ENCODE peak calls at places on chromosomes 11 and 22, in nine cellular contexts. O is adrenal gland; E is breast epithelium; L is right cardiac atrium; T is upper lobe of right lung; Z is CD4-positive, CD25-positive, alpha-beta regulatory T cell; U is neural progenitor cell; F is aorta; G is lung. B is an unnamed sample. For H3K27me3, the result is how much of the 10 kb centered on the place peaks cover.

GRCh38 chr11:33160147-33160546 is 1.1 kb downstream of the CSTF3 start:
- DNase-seq in O (no peak), E (no peak), L (no peak), T (no peak), Z (no peak), U (peak), F (no peak), G (no peak), B (no peak)

GRCh38 chr11:111526501-111526900 is 11.9 kb downstream of the HOATZ start:
- DNase-seq in O (no peak), E (no peak), L (no peak), T (no peak), Z (no peak), U (no peak), F (no peak), G (no peak), B (no peak)

GRCh38 chr11:105334025-105334714 is 194.6 kb upstream of the CARD18 start:
- DNase-seq in O (no peak), E (no peak), L (no peak), T (no peak), Z (no peak), U (no peak), F (no peak), G (no peak), B (no peak)

GRCh38 chr11:33168605-33169240 is 7.4 kb upstream of the CSTF3 start:
- DNase-seq in O (no peak), E (no peak), L (no peak), T (no peak), Z (no peak), U (no peak), F (no peak), G (no peak), B (no peak)

GRCh38 chr11:36345084-36345511 is 49.0 kb downstream of the PRR5L start:
- DNase-seq in O (no peak), E (no peak), L (no peak), T (no peak), Z (no peak), U (no peak), F (no peak), G (no peak), B (no peak)

GRCh38 chr11:103601230-103601846 is 435.1 kb upstream of the DDI1 start:
- DNase-seq in O (peak), E (no peak), L (peak), T (no peak), Z (no peak), U (peak), F (no peak), G (no peak), B (no peak)

GRCh38 chr22:22721681-22722309 is 77.4 kb downstream of the GGTLC2 start:
- DNase-seq in O (no peak), E (no peak), L (no peak), T (peak), Z (no peak), U (no peak), F (no peak), G (no peak), B (no peak)

GRCh38 chr11:69309800-69310280 is 15.9 kb downstream of the MYEOV start:
- DNase-seq in O (no peak), E (peak), L (no peak), T (no peak), Z (no peak), U (no peak), F (no peak), G (no peak), B (no peak)

GRCh38 chr11:32033491-32033890 is 57.4 kb upstream of the RCN1 start:
- DNase-seq in O (no peak), E (no peak), L (no peak), T (no peak), Z (no peak), U (no peak), F (no peak), G (no peak), B (no peak)

GRCh38 chr11:82676483-82677094 is 57.1 kb downstream of the FAM181B start:
- DNase-seq in O (no peak), E (no peak), L (no peak), T (no peak), Z (no peak), U (no peak), F (no peak), G (no peak), B (no peak)

GRCh38 chr11:2366733-2367132 is 10.4 kb upstream of the CD81 start:
- DNase-seq in O (no peak), E (no peak), L (no peak), T (no peak), Z (no peak), U (no peak), F (no peak), G (no peak), B (no peak)

GRCh38 chr11:65586676-65587075 is 8.9 kb downstream of the KCNK7 start:
- DNase-seq in O (no peak), E (no peak), L (no peak), T (no peak), Z (no peak), U (peak), F (no peak), G (no peak), B (no peak)

GRCh38 chr11:117816151-117816741 is 8.3 kb downstream of the FXYD2 start:
- DNase-seq in O (peak), E (no peak), L (peak), T (no peak), Z (no peak), U (peak), F (peak), G (no peak), B (no peak)

GRCh38 chr11:79152511-79152910 is 288.3 kb downstream of the TENM4 start:
- DNase-seq in O (no peak), E (no peak), L (no peak), T (no peak), Z (no peak), U (no peak), F (peak), G (no peak), B (no peak)

GRCh38 chr22:27639180-27640086 is 162.1 kb downstream of the MN1 start:
- DNase-seq in O (no peak), E (no peak), L (no peak), T (no peak), Z (no peak), U (no peak), F (no peak), G (no peak), B (no peak)

GRCh38 chr22:29146771-29147170 is 58.9 kb upstream of the EMID1 start:
- DNase-seq in O (no peak), E (no peak), L (no peak), T (peak), Z (no peak), U (no peak), F (no peak), G (no peak), B (no peak)

GRCh38 chr22:39999144-39999757 is 4.5 kb downstream of the FAM83F start:
- DNase-seq in O (no peak), E (no peak), L (no peak), T (no peak), Z (no peak), U (peak), F (no peak), G (no peak), B (no peak)

GRCh38 chr22:39087881-39088687 is 9.0 kb upstream of the APOBEC3H start:
- DNase-seq in O (no peak), E (no peak), L (peak), T (no peak), Z (no peak), U (peak), F (no peak), G (no peak), B (no peak)

GRCh38 chr11:46427364-46427763 is 35.8 kb upstream of the CHRM4 start:
- DNase-seq in O (no peak), E (no peak), L (no peak), T (no peak), Z (no peak), U (no peak), F (no peak), G (no peak), B (no peak)

GRCh38 chr11:63915961-63916836 is 765 bp downstream of the RCOR2 start:
- DNase-seq in O (peak), E (no peak), L (peak), T (no peak), Z (no peak), U (peak), F (no peak), G (no peak), B (no peak)

GRCh38 chr11:76265771-76266241 is 59.5 kb upstream of the WNT11 start:
- DNase-seq in O (no peak), E (no peak), L (peak), T (no peak), Z (no peak), U (no peak), F (no peak), G (no peak), B (no peak)

GRCh38 chr11:78656327-78656726 is 81.7 kb upstream of the NARS2 start:
- DNase-seq in O (no peak), E (no peak), L (no peak), T (no peak), Z (no peak), U (no peak), F (no peak), G (no peak), B (no peak)

GRCh38 chr11:67634366-67635230 is 4.9 kb upstream of the NUDT8 start:
- DNase-seq in O (no peak), E (peak), L (no peak), T (peak), Z (no peak), U (no peak), F (no peak), G (no peak), B (no peak)

GRCh38 chr22:47437110-47437509 is 674.7 kb downstream of the TBC1D22A start:
- DNase-seq in O (no peak), E (no peak), L (no peak), T (no peak), Z (no peak), U (no peak), F (no peak), G (no peak), B (no peak)

GRCh38 chr11:69699213-69699612 is 4.6 kb downstream of the FGF19 start:
- DNase-seq in O (no peak), E (no peak), L (no peak), T (peak), Z (no peak), U (no peak), F (no peak), G (no peak), B (no peak)

GRCh38 chr11:20125927-20126326 is 34.3 kb downstream of the DBX1 start:
- DNase-seq in O (no peak), E (no peak), L (no peak), T (no peak), Z (no peak), U (no peak), F (no peak), G (no peak), B (no peak)

GRCh38 chr11:132911186-132911585 is 621.1 kb downstream of the OPCML start:
- DNase-seq in O (no peak), E (no peak), L (no peak), T (no peak), Z (no peak), U (no peak), F (no peak), G (no peak), B (no peak)

GRCh38 chr11:35662649-35663407 is at the start of gene TRIM44:
- DNase-seq in O (peak), E (peak), L (peak), T (peak), Z (peak), U (peak), F (peak), G (peak), B (peak)

GRCh38 chr11:43316451-43316850 is 4.7 kb downstream of the API5 start:
- DNase-seq in O (no peak), E (no peak), L (no peak), T (no peak), Z (no peak), U (no peak), F (no peak), G (no peak), B (no peak)

GRCh38 chr11:109819410-109819809 is 273.8 kb upstream of the ZC3H12C start:
- DNase-seq in O (no peak), E (no peak), L (no peak), T (no peak), Z (no peak), U (no peak), F (no peak), G (no peak), B (no peak)

GRCh38 chr11:116394022-116394421 is 378.8 kb downstream of the BUD13 start:
- DNase-seq in O (no peak), E (no peak), L (no peak), T (no peak), Z (no peak), U (no peak), F (no peak), G (no peak), B (no peak)

GRCh38 chr22:30251661-30252226 is 5.2 kb upstream of the LIF start:
- DNase-seq in O (no peak), E (no peak), L (peak), T (no peak), Z (no peak), U (no peak), F (no peak), G (no peak), B (no peak)

GRCh38 chr22:38491707-38492348 is 14.3 kb downstream of the DDX17 start:
- DNase-seq in O (no peak), E (no peak), L (no peak), T (no peak), Z (no peak), U (no peak), F (no peak), G (no peak), B (no peak)

GRCh38 chr22:27219036-27219435 is 561.6 kb downstream of the MIAT start:
- DNase-seq in O (no peak), E (no peak), L (no peak), T (no peak), Z (no peak), U (no peak), F (no peak), G (no peak), B (no peak)

GRCh38 chr11:68933605-68934320 is 30.1 kb downstream of the IGHMBP2 start:
- DNase-seq in O (no peak), E (no peak), L (no peak), T (no peak), Z (no peak), U (peak), F (no peak), G (no peak), B (no peak)

GRCh38 chr22:46308283-46308988 is 11.8 kb downstream of the GTSE1 start:
- DNase-seq in O (no peak), E (no peak), L (no peak), T (no peak), Z (no peak), U (no peak), F (peak), G (no peak), B (no peak)

GRCh38 chr22:46312056-46312455 is 15.4 kb downstream of the GTSE1 start:
- DNase-seq in O (no peak), E (no peak), L (no peak), T (no peak), Z (no peak), U (no peak), F (peak), G (no peak), B (no peak)

DNA sequence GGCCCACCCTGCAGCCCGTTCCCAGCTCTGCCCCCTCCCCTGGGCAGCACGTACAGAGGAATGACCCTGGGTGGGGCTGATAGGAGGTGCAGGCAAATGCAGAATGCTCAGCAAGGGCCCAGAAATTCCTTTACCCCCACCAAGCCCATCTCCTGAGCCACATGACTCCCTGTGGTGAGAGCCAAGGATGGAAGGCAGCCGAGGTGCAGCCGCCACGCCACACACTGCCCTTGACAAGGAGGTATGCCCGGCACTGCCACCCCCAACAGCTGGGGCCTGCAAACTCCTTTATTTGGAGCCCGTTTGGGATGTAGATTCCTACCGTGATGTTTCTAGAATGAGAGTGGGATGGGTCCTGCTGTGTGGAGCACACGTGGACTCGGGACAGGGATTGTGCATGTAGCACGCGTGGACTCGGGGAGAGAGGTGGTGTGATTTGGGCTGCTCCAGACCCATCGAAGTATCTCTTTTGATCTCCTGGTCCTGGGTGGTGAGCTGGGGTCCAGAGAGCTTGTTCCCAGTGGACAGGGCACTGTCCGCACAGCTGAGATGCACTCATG is 12.9 kb downstream of the GTSE1 start:
- DNase-seq in O (no peak), E (no peak), L (no peak), T (no peak), Z (no peak), U (no peak), F (peak), G (no peak), B (no peak)
- H3K27me3 ChIP-seq in O (under half), E (under half), L (under half), T (under half), Z (under half), U (under half), F (under half), G (under half), B (under half)

DNA sequence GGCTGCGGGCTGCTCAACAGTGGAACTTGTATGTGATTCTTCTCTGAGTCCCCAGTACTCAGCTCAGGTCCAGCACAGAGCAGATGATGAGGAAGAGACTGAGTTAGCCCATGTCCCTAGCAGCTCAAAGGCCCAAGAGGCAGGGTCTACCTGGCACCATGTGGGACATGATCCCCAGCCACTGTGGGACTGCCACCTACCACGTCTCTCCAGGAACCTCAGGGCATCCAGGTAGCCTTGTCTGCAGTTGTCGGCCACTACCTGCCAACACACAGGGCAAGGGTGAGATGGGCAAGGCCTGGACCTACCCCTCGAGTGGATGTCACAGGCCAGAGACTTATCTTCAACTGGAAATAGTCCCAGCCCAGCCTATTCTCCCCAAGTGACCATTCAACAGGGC is 4.4 kb downstream of the PNPLA5 start:
- DNase-seq in O (no peak), E (peak), L (no peak), T (peak), Z (no peak), U (no peak), F (peak), G (no peak), B (no peak)
- H3K27me3 ChIP-seq in O (under half), E (under half), L (under half), T (under half), Z (under half), U (under half), F (under half), G (under half), B (under half)

GRCh38 chr22:35608088-35608487 is 9.0 kb downstream of the MB start:
- DNase-seq in O (no peak), E (no peak), L (no peak), T (no peak), Z (no peak), U (no peak), F (peak), G (no peak), B (no peak)

GRCh38 chr22:35611200-35611890 is 5.8 kb downstream of the MB start:
- DNase-seq in O (no peak), E (no peak), L (no peak), T (no peak), Z (no peak), U (no peak), F (peak), G (no peak), B (no peak)

GRCh38 chr22:35610741-35611140 is 6.4 kb downstream of the MB start:
- DNase-seq in O (no peak), E (no peak), L (no peak), T (no peak), Z (no peak), U (no peak), F (peak), G (no peak), B (no peak)

GRCh38 chr22:35609261-35609660 is 7.9 kb downstream of the MB start:
- DNase-seq in O (no peak), E (no peak), L (peak), T (no peak), Z (no peak), U (no peak), F (no peak), G (no peak), B (no peak)

GRCh38 chr22:35609761-35610160 is 7.4 kb downstream of the MB start:
- DNase-seq in O (no peak), E (no peak), L (peak), T (no peak), Z (no peak), U (no peak), F (peak), G (no peak), B (no peak)
- H3K27me3 ChIP-seq in O (under half), E (under half), L (under half), T (under half), Z (under half), U (under half), F (under half), G (under half), B (under half)

GRCh38 chr11:44319170-44319551 is 9.2 kb upstream of the ALX4 start:
- DNase-seq in O (no peak), E (no peak), L (no peak), T (peak), Z (no peak), U (peak), F (no peak), G (no peak), B (no peak)

GRCh38 chr11:44320289-44320973 is 10.5 kb upstream of the ALX4 start:
- DNase-seq in O (no peak), E (no peak), L (no peak), T (peak), Z (no peak), U (no peak), F (no peak), G (no peak), B (no peak)

GRCh38 chr11:44319552-44320288 is 9.8 kb upstream of the ALX4 start:
- DNase-seq in O (no peak), E (no peak), L (no peak), T (peak), Z (no peak), U (peak), F (no peak), G (no peak), B (no peak)

GRCh38 chr11:44322243-44322642 is 12.3 kb upstream of the ALX4 start:
- DNase-seq in O (no peak), E (no peak), L (no peak), T (no peak), Z (no peak), U (no peak), F (no peak), G (no peak), B (no peak)

GRCh38 chr11:44321059-44321458 is 11.1 kb upstream of the ALX4 start:
- DNase-seq in O (no peak), E (no peak), L (no peak), T (no peak), Z (no peak), U (no peak), F (no peak), G (no peak), B (no peak)
- H3K27me3 ChIP-seq in O (half or more), E (under half), L (under half), T (half or more), Z (half or more), U (half or more), F (under half), G (under half), B (half or more)

GRCh38 chr22:19762315-19763140 is 1.9 kb downstream of the TBX1 start:
- DNase-seq in O (no peak), E (no peak), L (no peak), T (no peak), Z (no peak), U (no peak), F (no peak), G (no peak), B (no peak)
- H3K27me3 ChIP-seq in O (half or more), E (under half), L (under half), T (half or more), Z (under half), U (half or more), F (under half), G (under half), B (under half)

DNA sequence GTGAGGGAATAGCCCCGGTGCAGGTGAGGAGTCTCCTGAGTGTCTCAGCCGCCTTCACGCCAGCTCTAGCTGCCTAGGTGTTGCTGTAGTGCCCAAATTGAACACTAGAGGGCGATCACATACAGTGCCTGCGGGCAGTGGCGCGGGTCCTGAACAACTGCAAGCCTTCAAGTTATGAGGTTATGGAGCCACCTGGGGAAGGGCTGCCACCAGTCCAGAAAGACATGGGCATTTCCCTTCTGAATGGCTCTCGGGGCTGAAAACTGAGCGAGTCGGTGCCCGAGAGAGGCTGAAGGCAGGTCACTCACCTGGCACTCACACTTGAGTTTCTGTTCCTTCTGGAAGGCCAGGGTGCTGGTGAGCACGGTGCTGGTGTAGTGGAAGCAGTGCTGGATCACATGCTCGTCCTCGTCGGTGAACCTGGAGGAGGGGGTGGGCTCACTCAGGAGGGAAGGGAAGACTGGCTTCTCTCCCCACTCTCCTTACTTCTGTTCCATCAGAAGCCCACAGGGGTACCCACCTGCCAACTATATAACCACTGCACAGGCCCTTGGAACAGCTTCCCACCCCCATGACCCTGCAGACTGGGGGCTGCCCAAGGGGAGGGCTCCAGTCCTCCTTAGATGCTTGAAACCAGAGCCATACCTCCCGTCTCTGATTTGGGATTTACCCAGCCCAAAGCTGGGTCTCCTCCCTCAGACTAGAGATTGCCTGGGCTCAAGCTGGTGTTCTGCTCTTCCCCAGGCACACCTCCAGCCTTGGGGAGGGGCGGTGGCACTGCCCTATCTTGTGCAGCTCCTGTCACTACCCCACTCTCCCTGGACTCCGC is 88.2 kb downstream of the PDE2A start:
- DNase-seq in O (peak), E (no peak), L (peak), T (no peak), Z (peak), U (peak), F (peak), G (peak), B (peak)
- H3K27me3 ChIP-seq in O (under half), E (under half), L (under half), T (under half), Z (under half), U (half or more), F (under half), G (under half), B (under half)